ENCODE peak calls at places on chromosomes 16 and 17, in eight cellular contexts. R, F, S, V, Y, U, B and H are unnamed samples.
A peak's percentile ranks its signal among the peaks of the same experiment; 100 is the strongest.

GRCh38 chr16:86569843-86570447 is 3.3 kb downstream of the FOXC2 start:
- DNase-seq in R (no peak), F (no peak), S (no peak), V (no peak), Y (no peak), U (no peak), B (no peak), H (no peak)

GRCh38 chr17:5419959-5420653 is at the start of gene RPAIN:
- DNase-seq in R (peak; percentile 54), F (peak; percentile 74), S (peak; percentile 82), V (peak; percentile 85), Y (peak; percentile 87), U (peak; percentile 91), B (peak; percentile 9), H (peak; percentile 90)

GRCh38 chr17:3989156-3989886 is 25.1 kb upstream of the ATP2A3 start:
- DNase-seq in R (no peak), F (no peak), S (no peak), V (no peak), Y (no peak), U (no peak), B (no peak), H (no peak)

GRCh38 chr16:74190292-74190691 is 106.3 kb upstream of the PSMD7 start:
- DNase-seq in R (no peak), F (no peak), S (no peak), V (no peak), Y (no peak), U (no peak), B (no peak), H (no peak)

GRCh38 chr17:38605852-38606645 is at the start of gene SRCIN1:
- DNase-seq in R (no peak), F (no peak), S (no peak), V (peak; percentile 11), Y (peak; percentile 13), U (peak; percentile 80), B (peak; percentile 37), H (no peak)

GRCh38 chr17:57677858-57678257 is 67.2 kb downstream of the CCDC182 start:
- DNase-seq in R (no peak), F (no peak), S (no peak), V (no peak), Y (no peak), U (no peak), B (no peak), H (peak; percentile 21)

GRCh38 chr17:73743802-73744201 is 99.6 kb upstream of the SDK2 start:
- DNase-seq in R (no peak), F (no peak), S (no peak), V (no peak), Y (no peak), U (no peak), B (no peak), H (no peak)

GRCh38 chr17:40915721-40916256 is 21.7 kb downstream of the KRT23 start:
- DNase-seq in R (no peak), F (no peak), S (no peak), V (no peak), Y (no peak), U (no peak), B (peak; percentile 82), H (no peak)

GRCh38 chr16:83967091-83967490 is 953 bp upstream of the NECAB2 start:
- DNase-seq in R (no peak), F (no peak), S (no peak), V (no peak), Y (no peak), U (no peak), B (no peak), H (no peak)